ENCODE peak calls at places on chromosomes 4 and X, in eight cellular contexts. P, U, Y, X, T, N, D and A are unnamed samples.

GRCh38 chr4:1179089-1179441 is 6.7 kb upstream of the SPON2 start:
- DNase-seq in T (no peak), Y (no peak), U (no peak), X (no peak), N (peak; percentile 61), D (no peak), P (no peak), A (no peak)

GRCh38 chr4:159283697-159284492 is 181.0 kb downstream of the RAPGEF2 start:
- DNase-seq in X (peak; percentile 59), D (no peak), N (no peak), Y (no peak), P (no peak), U (no peak), T (no peak), A (peak; percentile 67)

GRCh38 chr4:76679691-76680090 is 218.3 kb downstream of the SOWAHB start:
- DNase-seq in N (no peak), T (no peak), Y (no peak), U (no peak), X (no peak), D (no peak), P (no peak), A (no peak)

GRCh38 chr4:175351473-175351872 is 433.3 kb downstream of the ADAM29 start:
- DNase-seq in P (no peak), U (no peak), D (no peak), Y (no peak), T (no peak), X (no peak), N (no peak), A (no peak)

GRCh38 chr4:115356176-115356575 is 242.8 kb upstream of the NDST4 start:
- DNase-seq in Y (no peak), P (no peak), U (no peak), N (no peak), D (no peak), T (no peak), X (no peak), A (no peak)

GRCh38 chr4:1516881-1517480 is 110.7 kb upstream of the NKX1-1 start:
- DNase-seq in D (no peak), T (no peak), X (no peak), N (no peak), U (no peak), Y (no peak), P (no peak), A (no peak)

GRCh38 chr4:185730387-185730786 is 81.6 kb downstream of the SORBS2 start:
- DNase-seq in U (no peak), X (no peak), Y (no peak), N (no peak), P (no peak), D (no peak), T (no peak), A (peak; percentile 53)

GRCh38 chr4:188417181-188417580 is 277.9 kb downstream of the TRIML1 start:
- DNase-seq in T (no peak), P (no peak), Y (no peak), U (no peak), D (no peak), N (no peak), X (no peak), A (peak; percentile 52)

GRCh38 chr4:25970241-25970675 is 56.2 kb downstream of the SMIM20 start:
- DNase-seq in T (no peak), N (peak; percentile 73), P (peak; percentile 46), D (peak; percentile 66), Y (no peak), X (no peak), U (no peak), A (peak; percentile 29)

GRCh38 chr4:87910795-87911194 is 64.7 kb upstream of the SPP1 start:
- DNase-seq in T (no peak), U (no peak), D (no peak), X (no peak), Y (no peak), N (no peak), P (no peak), A (no peak)

GRCh38 chrX:44343412-44343942 is at the start of gene EFHC2:
- DNase-seq in T (no peak), N (peak; percentile 72), U (peak; percentile 47), X (no peak), P (peak; percentile 54), Y (peak; percentile 65), D (peak; percentile 65), A (peak; percentile 3)

GRCh38 chrX:46791927-46792825 is 33.3 kb upstream of the SLC9A7 start:
- DNase-seq in X (no peak), Y (no peak), U (no peak), T (no peak), D (no peak), P (no peak), N (no peak), A (peak; percentile 89)

GRCh38 chrX:119325456-119325855 is 73.7 kb upstream of the SLC25A43 start:
- DNase-seq in U (no peak), N (no peak), D (no peak), Y (no peak), X (no peak), T (no peak), P (no peak), A (peak; percentile 27)

GRCh38 chr4:136927172-136927571 is 605.1 kb downstream of the PCDH18 start:
- DNase-seq in X (no peak), P (no peak), U (no peak), T (no peak), Y (no peak), N (no peak), D (no peak), A (peak; percentile 92)

GRCh38 chrX:45070116-45071007 is 130.3 kb downstream of the DIPK2B start:
- DNase-seq in P (peak; percentile 8), Y (no peak), T (no peak), D (no peak), N (no peak), U (no peak), X (peak; percentile 1), A (peak; percentile 46)

GRCh38 chr4:93184093-93184492 is 644.5 kb upstream of the ATOH1 start:
- DNase-seq in N (no peak), U (no peak), P (no peak), Y (no peak), T (no peak), X (no peak), D (no peak), A (peak; percentile 33)

GRCh38 chr4:52577285-52577968 is 81.7 kb downstream of the USP46 start:
- DNase-seq in N (no peak), P (no peak), Y (no peak), X (no peak), D (no peak), U (no peak), T (no peak), A (peak; percentile 80)

GRCh38 chr4:56698329-56698728 is 17.2 kb upstream of the HOPX start:
- DNase-seq in N (no peak), P (no peak), T (no peak), X (peak; percentile 8), D (no peak), Y (no peak), U (no peak), A (peak; percentile 72)

GRCh38 chr4:26032142-26032541 is 118.1 kb downstream of the SMIM20 start:
- DNase-seq in U (no peak), N (no peak), D (no peak), X (peak; percentile 39), P (no peak), Y (no peak), T (no peak), A (peak; percentile 44)

GRCh38 chr4:113761682-113762060 is at the start of gene CAMK2D:
- DNase-seq in U (peak; percentile 94), X (no peak), N (peak; percentile 92), Y (peak; percentile 90), T (peak; percentile 87), D (peak; percentile 95), P (peak; percentile 91), A (peak; percentile 88)

GRCh38 chr4:113762061-113762850 is 718 bp upstream of the CAMK2D start:
- DNase-seq in X (peak; percentile 100), Y (peak; percentile 99), T (peak; percentile 99), N (peak; percentile 99), P (peak; percentile 100), D (peak; percentile 100), U (peak; percentile 100), A (peak; percentile 100)

GRCh38 chr4:113760852-113761681 is 471 bp downstream of the CAMK2D start:
- DNase-seq in P (peak; percentile 82), X (no peak), T (peak; percentile 94), D (peak; percentile 91), Y (peak; percentile 84), N (peak; percentile 92), U (peak; percentile 82), A (peak; percentile 52)

GRCh38 chr4:113764720-113765264 is 3.3 kb upstream of the CAMK2D start:
- DNase-seq in Y (no peak), D (no peak), N (no peak), T (no peak), P (no peak), X (no peak), U (no peak), A (no peak)

GRCh38 chr4:113762851-113763172 is 1.3 kb upstream of the CAMK2D start:
- DNase-seq in N (no peak), U (no peak), T (no peak), X (no peak), D (no peak), Y (no peak), P (no peak), A (no peak)
- TF ChIP-seq CTCF in N (no peak), U (peak; percentile 7), T (no peak), X (peak; percentile 4), D (no peak), Y (no peak), P (no peak), A (no peak)

GRCh38 chrX:78327370-78328048 is at the start of gene CYSLTR1:
- DNase-seq in P (peak; percentile 11), N (no peak), U (no peak), Y (no peak), X (no peak), D (no peak), T (no peak), A (no peak)
- H3K4me3 ChIP-seq in P (no peak within 1 kb of the TSS), N (peak within 1 kb of the TSS; percentile 29), U (no peak within 1 kb of the TSS), Y (no peak within 1 kb of the TSS), X (no peak within 1 kb of the TSS), D (peak within 1 kb of the TSS; percentile 23), T (peak within 1 kb of the TSS; percentile 24), A (no peak within 1 kb of the TSS)

GRCh38 chr4:139297001-139297410 is 4.3 kb upstream of the NAA15 start:
- DNase-seq in X (no peak), T (no peak), P (no peak), Y (no peak), D (no peak), N (no peak), U (no peak), A (peak; percentile 98)
- TF ChIP-seq CTCF in X (no peak), T (no peak), P (no peak), Y (no peak), D (no peak), N (no peak), U (no peak), A (no peak)

GRCh38 chrX:2928583-2929434 is at the start of gene ARSD:
- DNase-seq in T (peak; percentile 95), D (peak; percentile 94), X (peak; percentile 79), P (peak; percentile 87), U (peak; percentile 92), N (peak; percentile 93), Y (peak; percentile 89), A (peak; percentile 86)

GRCh38 chrX:2931155-2931554 is 2.0 kb upstream of the ARSD start:
- DNase-seq in T (no peak), Y (no peak), X (no peak), U (no peak), P (no peak), D (no peak), N (no peak), A (no peak)

GRCh38 chrX:2926664-2927275 is 2.4 kb downstream of the ARSD start:
- DNase-seq in N (no peak), X (no peak), T (no peak), D (no peak), P (no peak), Y (no peak), U (no peak), A (no peak)

GRCh38 chrX:2931612-2932011 is 2.5 kb upstream of the ARSD start:
- DNase-seq in T (no peak), U (no peak), D (no peak), Y (no peak), P (no peak), X (no peak), N (no peak), A (no peak)

GRCh38 chrX:2928127-2928582 is 984 bp downstream of the ARSD start:
- DNase-seq in N (peak; percentile 75), X (no peak), T (peak; percentile 76), P (peak; percentile 34), U (peak; percentile 54), D (peak; percentile 67), Y (no peak), A (peak; percentile 0)
- H3K4me3 ChIP-seq in N (peak overlapping the region; percentile 57), X (peak overlapping the region; percentile 52), T (peak overlapping the region; percentile 61), P (peak overlapping the region; percentile 59), U (peak overlapping the region; percentile 60), D (peak overlapping the region; percentile 72), Y (peak overlapping the region; percentile 77), A (no peak overlapping the region)